ENCODE peak calls at places on chromosome 6, in four cellular contexts. O is esophagus squamous epithelium, R is GM23338, Q is K562. W is an unnamed sample.

GRCh38 chr6:158222066-158222465 is 53.9 kb downstream of the GTF2H5 start:
- DNase-seq in O (no peak), Q (no peak), R (no peak), W (no peak)

GRCh38 chr6:43509142-43509983 is 783 bp downstream of the LRRC73 start:
- DNase-seq in O (no peak), Q (no peak), R (peak; percentile 48), W (peak; percentile 28)

GRCh38 chr6:36954262-36954931 is at the start of gene PI16:
- DNase-seq in O (no peak), R (no peak), Q (peak; percentile 81), W (no peak)

GRCh38 chr6:155023717-155024116 is 28.6 kb downstream of the TIAM2 start:
- DNase-seq in R (no peak), O (no peak), Q (no peak), W (no peak)

GRCh38 chr6:49849121-49849907 is 17.0 kb downstream of the CRISP1 start:
- DNase-seq in O (no peak), Q (peak; percentile 60), R (peak; percentile 78), W (no peak)

GRCh38 chr6:31587791-31588777 is 2.0 kb downstream of the LST1 start:
- DNase-seq in Q (no peak), R (no peak), O (no peak), W (no peak)

GRCh38 chr6:1641391-1641790 is 31.7 kb downstream of the FOXC1 start:
- DNase-seq in R (no peak), Q (peak; percentile 37), O (no peak), W (no peak)

GRCh38 chr6:134347916-134348805 is 30.2 kb upstream of the SGK1 start:
- DNase-seq in R (no peak), Q (no peak), O (no peak), W (no peak)

DNA sequence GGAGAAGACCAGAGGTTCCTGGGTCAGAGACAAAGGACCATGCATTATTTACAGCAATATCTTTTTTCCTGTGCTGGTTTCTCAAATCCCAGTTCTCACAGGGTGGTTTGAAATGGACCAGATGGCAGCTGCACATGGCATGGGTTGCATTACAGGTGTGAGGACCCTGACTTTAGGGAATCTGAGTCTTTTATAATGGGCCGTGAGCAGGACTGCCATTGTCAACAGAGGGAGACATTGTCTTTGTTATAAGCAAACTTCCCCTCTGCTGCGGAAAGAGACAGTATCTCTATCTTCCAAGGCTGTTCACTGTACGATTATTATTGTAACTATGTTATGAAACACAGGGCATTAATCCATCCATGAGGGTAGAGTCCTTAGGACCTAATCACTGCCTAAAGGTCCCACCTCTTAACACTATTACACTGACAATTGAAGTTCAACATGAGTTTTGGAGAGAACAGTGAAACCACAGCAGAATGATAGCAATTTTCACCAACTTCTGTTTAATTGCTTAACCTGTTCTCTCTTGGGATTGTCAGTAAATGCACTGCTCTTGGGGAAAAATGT is 156.1 kb upstream of the AGPAT4 start:
- DNase-seq in O (no peak), Q (no peak), R (no peak), W (no peak)
- TF ChIP-seq CTCF in O (peak; percentile 15), Q (peak; percentile 34), R (peak; percentile 31), W (no peak)

DNA sequence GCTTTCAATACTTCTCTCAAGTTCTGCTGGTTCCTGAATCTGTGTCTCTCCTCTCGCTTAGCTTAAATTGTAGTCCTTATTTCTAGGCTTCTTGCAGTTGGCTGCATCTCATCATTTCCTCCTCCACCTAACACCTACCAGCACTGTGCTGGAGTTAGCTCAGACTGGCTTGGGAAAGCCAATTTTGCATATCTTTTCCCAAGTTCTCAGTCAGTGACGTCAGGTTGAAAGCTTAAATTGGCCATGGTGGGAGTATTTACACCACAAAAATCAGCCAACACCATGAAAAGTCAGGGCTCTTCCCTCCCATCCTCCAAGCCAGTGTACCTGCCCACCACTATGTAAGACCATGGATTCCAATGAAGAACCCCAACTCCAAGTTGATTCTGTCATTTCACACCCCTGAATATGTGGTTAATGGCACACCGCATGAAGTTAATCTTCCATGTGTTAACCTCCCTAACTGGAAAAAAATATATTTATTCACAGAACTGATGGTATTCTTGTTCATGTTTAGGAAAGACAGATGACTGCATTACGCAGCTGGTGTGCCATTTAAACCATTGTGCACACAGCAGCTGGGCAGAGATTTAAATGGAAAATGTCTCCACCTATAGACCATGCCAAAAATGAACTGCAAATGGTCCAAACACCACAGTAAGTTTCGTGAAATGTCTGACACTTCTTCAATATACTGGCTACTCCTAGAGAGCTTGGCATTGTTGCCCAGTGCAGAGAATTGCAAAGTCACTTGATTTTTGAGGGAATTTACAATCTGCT is 274.1 kb upstream of the MAP3K7 start:
- DNase-seq in O (no peak), Q (no peak), R (no peak), W (no peak)
- TF ChIP-seq CTCF in O (peak; percentile 15), Q (no peak), R (peak; percentile 10), W (peak; percentile 25)

DNA sequence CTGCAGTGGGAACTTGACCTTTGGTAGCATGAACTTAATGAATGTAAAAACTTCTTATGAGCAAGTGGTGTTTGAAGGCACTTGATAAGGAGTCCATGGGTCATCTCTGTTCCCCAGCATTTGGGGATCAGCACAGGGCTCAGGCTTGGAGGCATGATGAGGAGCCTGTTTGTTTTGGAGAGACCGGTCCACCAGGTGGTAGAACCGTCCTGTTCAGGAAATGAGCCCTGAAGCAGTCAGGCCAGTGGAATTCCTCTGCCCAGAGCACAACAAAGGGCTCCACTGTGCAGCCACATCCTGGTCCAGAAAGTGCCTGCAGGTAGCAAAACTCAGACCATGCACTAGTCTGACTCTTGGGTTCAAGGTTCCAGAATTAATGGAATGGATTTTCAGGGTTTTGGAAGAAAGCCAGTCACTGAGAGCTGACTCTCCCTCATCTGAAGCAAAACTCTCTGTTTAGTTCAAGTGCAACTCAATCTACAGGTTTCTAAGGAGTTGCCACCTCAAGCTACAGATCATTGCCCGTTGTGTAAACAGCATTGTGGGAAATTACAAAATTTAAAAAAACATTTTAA is 52.3 kb upstream of the ADGRF1 start:
- DNase-seq in Q (no peak), O (no peak), R (peak; percentile 32), W (no peak)
- TF ChIP-seq CTCF in Q (no peak), O (peak; percentile 9), R (no peak), W (no peak)

GRCh38 chr6:46491789-46492547 is 719 bp upstream of the RCAN2 start:
- DNase-seq in R (peak; percentile 77), O (no peak), Q (no peak), W (peak; percentile 36)

GRCh38 chr6:46491201-46491788 is at the start of gene RCAN2:
- DNase-seq in R (peak; percentile 91), O (no peak), Q (peak; percentile 13), W (peak; percentile 52)

GRCh38 chr6:46486186-46486585 is 5.1 kb downstream of the RCAN2 start:
- DNase-seq in R (no peak), O (no peak), Q (no peak), W (no peak)

DNA sequence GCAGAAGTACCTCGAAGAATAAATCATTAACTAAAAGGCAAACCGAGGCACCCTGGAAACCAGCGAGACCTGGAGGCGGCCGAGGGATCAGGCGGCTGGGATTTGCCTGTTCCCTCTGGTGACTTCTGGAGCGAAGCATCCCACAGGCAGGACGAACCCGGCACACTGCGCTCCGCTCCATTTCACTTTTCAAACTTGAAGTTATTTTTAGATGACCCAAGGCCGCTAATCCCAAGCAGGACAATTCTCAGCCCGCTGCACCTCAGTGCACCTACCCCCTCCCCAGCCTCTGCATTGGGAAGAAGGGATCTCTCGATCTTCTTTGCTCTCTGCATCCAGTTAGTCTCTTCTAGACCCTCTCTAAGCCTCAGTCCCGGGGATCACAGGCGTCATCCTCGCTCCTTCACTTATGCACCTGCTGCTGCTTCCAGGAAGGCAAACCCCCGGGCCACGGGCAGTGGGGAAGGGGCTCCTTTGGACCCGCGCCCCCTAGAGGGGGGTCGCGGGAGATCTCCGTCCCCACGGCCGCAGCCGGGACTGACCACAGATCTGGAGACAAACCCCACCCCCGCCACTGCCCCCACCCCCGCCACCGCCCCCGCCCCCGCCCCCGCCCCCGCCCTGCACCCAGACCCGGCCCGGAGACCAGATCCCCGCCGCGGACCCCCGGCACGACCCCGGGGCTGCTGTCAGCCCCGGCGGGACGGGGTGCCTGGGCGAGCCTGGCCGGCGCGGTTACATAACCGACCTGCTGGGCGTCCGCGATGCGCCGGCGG is 636 bp downstream of the RCAN2 start:
- DNase-seq in Q (peak; percentile 35), O (peak; percentile 0), R (peak; percentile 80), W (peak; percentile 63)
- TF ChIP-seq CTCF in Q (no peak), O (no peak), R (peak; percentile 51), W (peak; percentile 64)

DNA sequence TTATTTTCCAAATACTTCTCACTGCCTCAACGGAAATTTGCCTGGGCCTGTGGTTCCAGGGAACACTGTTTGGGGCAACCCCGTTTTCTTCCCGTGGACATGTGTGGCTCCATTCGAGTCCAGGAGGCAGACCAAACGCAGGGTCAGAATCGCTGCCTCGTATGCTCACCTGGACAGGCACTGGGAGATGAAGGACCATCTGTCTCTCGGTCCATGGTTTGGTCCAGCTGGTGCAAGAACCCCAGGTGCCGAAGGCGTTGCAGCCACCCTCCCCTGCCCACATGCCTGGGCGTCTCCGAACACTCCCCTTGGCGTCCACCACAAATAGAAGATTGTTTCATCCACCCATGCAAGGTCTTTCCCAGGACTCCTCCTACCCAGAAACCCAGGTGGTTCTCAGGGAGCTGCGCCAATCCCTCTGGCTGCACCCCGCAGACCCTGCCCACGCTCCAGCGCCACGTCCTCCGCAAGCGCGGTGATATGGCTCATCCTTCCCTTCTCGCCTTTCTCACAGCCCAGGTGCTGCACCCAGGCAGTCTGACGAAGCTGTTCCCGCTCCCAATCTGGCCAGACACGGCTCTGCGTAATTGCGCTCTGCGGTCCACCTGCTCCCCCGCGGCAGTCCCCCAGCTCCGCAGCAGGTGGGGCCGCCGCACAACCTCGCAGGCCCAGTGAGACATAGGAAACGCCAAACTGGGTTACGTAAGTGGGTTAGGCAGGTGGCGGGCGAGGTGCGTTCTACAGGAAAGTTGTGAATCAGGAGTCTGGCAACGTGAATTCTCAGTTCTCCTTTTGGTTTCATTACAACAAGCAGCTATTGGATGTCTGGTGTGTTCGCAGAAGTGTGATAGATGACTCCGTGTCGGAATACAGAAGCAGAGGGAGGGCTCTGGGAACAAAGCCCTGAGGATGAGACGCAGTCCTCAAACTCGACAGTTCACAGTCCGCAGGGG is 146.2 kb upstream of the ECI2 start:
- DNase-seq in O (no peak), R (peak; percentile 85), Q (no peak), W (peak; percentile 9)
- TF ChIP-seq CTCF in O (peak; percentile 69), R (peak; percentile 45), Q (peak; percentile 31), W (no peak)

GRCh38 chr6:100404051-100404450 is 60.7 kb downstream of the SIM1 start:
- DNase-seq in Q (no peak), O (no peak), R (no peak), W (no peak)
- TF ChIP-seq CTCF in Q (no peak), O (no peak), R (no peak), W (no peak)

DNA sequence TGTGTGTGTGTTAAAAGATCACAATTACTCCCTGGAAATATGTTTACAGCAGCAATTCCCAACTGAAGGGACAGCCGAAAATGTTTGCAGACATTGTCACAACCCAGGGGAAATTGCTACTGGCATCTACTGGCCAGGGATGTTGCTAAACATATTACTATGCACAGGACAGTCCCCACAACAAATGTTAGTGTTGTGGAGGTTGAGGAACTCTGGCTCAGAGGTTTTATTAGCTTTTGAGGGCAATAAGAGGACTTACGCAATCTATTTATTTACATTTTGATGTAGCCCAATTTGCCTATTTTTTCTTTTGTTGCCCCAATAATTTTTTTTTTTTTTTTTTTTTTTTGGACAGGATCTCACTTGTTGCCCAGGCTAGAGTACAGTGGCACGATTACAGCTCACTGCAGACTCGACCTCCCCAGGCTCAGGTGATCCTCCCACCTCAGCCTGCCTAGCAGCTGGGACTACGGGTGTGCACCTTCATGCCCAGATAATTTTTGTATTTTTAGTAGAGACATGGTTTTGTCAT is 154.1 kb downstream of the RPS12 start:
- DNase-seq in Q (no peak), R (no peak), O (no peak), W (no peak)
- TF ChIP-seq CTCF in Q (no peak), R (no peak), O (no peak), W (no peak)

GRCh38 chr6:24600903-24601302 is 45.1 kb downstream of the KIAA0319 start:
- DNase-seq in R (peak; percentile 72), Q (peak; percentile 36), O (no peak), W (no peak)
- TF ChIP-seq CTCF in R (peak; percentile 95), Q (peak; percentile 51), O (no peak), W (peak; percentile 26)